ENCODE peak calls at places on chromosome 19, in seven cellular contexts. One of them, this sample, is unnamed.

GRCh38 chr19:42252365-42253244 is 2.3 kb downstream of the ERF start:
- DNase-seq in RWPE1: no peak
- DNase-seq in cardiac fibroblast: peak
- DNase-seq in GM20000: no peak
- DNase-seq in foreskin fibroblast: peak
- DNase-seq in fibroblast of pulmonary artery: peak
- DNase-seq in fibroblast of the aortic adventitia: peak
- DNase-seq in this sample: no peak

GRCh38 chr19:51531349-51532315 is at the start of gene SIGLEC6:
- DNase-seq in GM20000: peak
- DNase-seq in fibroblast of pulmonary artery: no peak
- DNase-seq in foreskin fibroblast: no peak
- DNase-seq in fibroblast of the aortic adventitia: no peak
- DNase-seq in cardiac fibroblast: no peak
- DNase-seq in RWPE1: no peak
- DNase-seq in this sample: peak

GRCh38 chr19:17348700-17349099 is 11.3 kb downstream of the GTPBP3 start:
- DNase-seq in foreskin fibroblast: peak
- DNase-seq in RWPE1: no peak
- DNase-seq in fibroblast of pulmonary artery: peak
- DNase-seq in fibroblast of the aortic adventitia: peak
- DNase-seq in GM20000: no peak
- DNase-seq in cardiac fibroblast: peak
- DNase-seq in this sample: no peak

GRCh38 chr19:5148794-5149190 is 179.9 kb downstream of the KDM4B start:
- DNase-seq in fibroblast of pulmonary artery: no peak
- DNase-seq in cardiac fibroblast: no peak
- DNase-seq in foreskin fibroblast: no peak
- DNase-seq in GM20000: no peak
- DNase-seq in fibroblast of the aortic adventitia: no peak
- DNase-seq in RWPE1: no peak
- DNase-seq in this sample: no peak

GRCh38 chr19:18939922-18940775 is 868 bp downstream of the HOMER3 start:
- DNase-seq in RWPE1: peak
- DNase-seq in fibroblast of pulmonary artery: peak
- DNase-seq in foreskin fibroblast: peak
- DNase-seq in cardiac fibroblast: peak
- DNase-seq in GM20000: peak
- DNase-seq in fibroblast of the aortic adventitia: peak
- DNase-seq in this sample: peak

GRCh38 chr19:46254776-46255175 is 25.2 kb downstream of the IGFL1 start:
- DNase-seq in foreskin fibroblast: no peak
- DNase-seq in RWPE1: peak
- DNase-seq in fibroblast of pulmonary artery: no peak
- DNase-seq in GM20000: no peak
- DNase-seq in cardiac fibroblast: no peak
- DNase-seq in fibroblast of the aortic adventitia: no peak
- DNase-seq in this sample: no peak

GRCh38 chr19:14167594-14168138 is 31.3 kb upstream of the ASF1B start:
- DNase-seq in cardiac fibroblast: no peak
- DNase-seq in RWPE1: no peak
- DNase-seq in foreskin fibroblast: no peak
- DNase-seq in GM20000: no peak
- DNase-seq in fibroblast of pulmonary artery: no peak
- DNase-seq in fibroblast of the aortic adventitia: no peak
- DNase-seq in this sample: no peak

GRCh38 chr19:55426042-55426441 is 17.1 kb downstream of the SHISA7 start:
- DNase-seq in fibroblast of the aortic adventitia: no peak
- DNase-seq in RWPE1: no peak
- DNase-seq in foreskin fibroblast: no peak
- DNase-seq in cardiac fibroblast: no peak
- DNase-seq in GM20000: no peak
- DNase-seq in fibroblast of pulmonary artery: no peak
- DNase-seq in this sample: no peak

GRCh38 chr19:18465964-18466339 is 28.0 kb upstream of the ISYNA1 start:
- DNase-seq in cardiac fibroblast: no peak
- DNase-seq in RWPE1: no peak
- DNase-seq in fibroblast of pulmonary artery: no peak
- DNase-seq in fibroblast of the aortic adventitia: no peak
- DNase-seq in GM20000: no peak
- DNase-seq in foreskin fibroblast: no peak
- DNase-seq in this sample: no peak

GRCh38 chr19:36963262-36963661 is 47.1 kb downstream of the ZNF568 start:
- DNase-seq in GM20000: no peak
- DNase-seq in foreskin fibroblast: no peak
- DNase-seq in cardiac fibroblast: no peak
- DNase-seq in RWPE1: no peak
- DNase-seq in fibroblast of pulmonary artery: no peak
- DNase-seq in fibroblast of the aortic adventitia: no peak
- DNase-seq in this sample: no peak

GRCh38 chr19:43651758-43652545 is 12.3 kb upstream of the CADM4 start:
- DNase-seq in foreskin fibroblast: peak
- DNase-seq in RWPE1: peak
- DNase-seq in fibroblast of pulmonary artery: peak
- DNase-seq in cardiac fibroblast: peak
- DNase-seq in fibroblast of the aortic adventitia: peak
- DNase-seq in GM20000: peak
- DNase-seq in this sample: peak

GRCh38 chr19:50565984-50566903 is 2.0 kb downstream of the LRRC4B start:
- DNase-seq in RWPE1: no peak
- DNase-seq in cardiac fibroblast: no peak
- DNase-seq in foreskin fibroblast: no peak
- DNase-seq in fibroblast of the aortic adventitia: no peak
- DNase-seq in GM20000: peak
- DNase-seq in fibroblast of pulmonary artery: no peak
- DNase-seq in this sample: peak

GRCh38 chr19:46928951-46929350 is 68.2 kb downstream of the ARHGAP35 start:
- DNase-seq in RWPE1: no peak
- DNase-seq in foreskin fibroblast: peak
- DNase-seq in fibroblast of pulmonary artery: no peak
- DNase-seq in cardiac fibroblast: peak
- DNase-seq in fibroblast of the aortic adventitia: peak
- DNase-seq in GM20000: no peak
- DNase-seq in this sample: no peak

GRCh38 chr19:38248421-38248820 is 7.8 kb downstream of the PPP1R14A start:
- DNase-seq in foreskin fibroblast: no peak
- DNase-seq in GM20000: no peak
- DNase-seq in fibroblast of pulmonary artery: no peak
- DNase-seq in fibroblast of the aortic adventitia: no peak
- DNase-seq in RWPE1: no peak
- DNase-seq in cardiac fibroblast: no peak
- DNase-seq in this sample: no peak

GRCh38 chr19:15672580-15673175 is at the start of gene CYP4F12:
- DNase-seq in fibroblast of pulmonary artery: peak
- DNase-seq in RWPE1: peak
- DNase-seq in GM20000: no peak
- DNase-seq in cardiac fibroblast: peak
- DNase-seq in foreskin fibroblast: peak
- DNase-seq in fibroblast of the aortic adventitia: peak
- DNase-seq in this sample: no peak

GRCh38 chr19:6459356-6460098 is at the start of gene SLC25A23:
- DNase-seq in foreskin fibroblast: peak
- DNase-seq in cardiac fibroblast: peak
- DNase-seq in fibroblast of the aortic adventitia: peak
- DNase-seq in fibroblast of pulmonary artery: peak
- DNase-seq in GM20000: peak
- DNase-seq in RWPE1: peak
- DNase-seq in this sample: peak

GRCh38 chr19:5115351-5115750 is 146.4 kb downstream of the KDM4B start:
- DNase-seq in GM20000: no peak
- DNase-seq in cardiac fibroblast: no peak
- DNase-seq in fibroblast of the aortic adventitia: no peak
- DNase-seq in RWPE1: no peak
- DNase-seq in fibroblast of pulmonary artery: no peak
- DNase-seq in foreskin fibroblast: no peak
- DNase-seq in this sample: no peak

GRCh38 chr19:42531313-42531712 is 3.0 kb upstream of the CEACAM1 start:
- DNase-seq in foreskin fibroblast: no peak
- DNase-seq in cardiac fibroblast: no peak
- DNase-seq in fibroblast of the aortic adventitia: no peak
- DNase-seq in GM20000: no peak
- DNase-seq in fibroblast of pulmonary artery: no peak
- DNase-seq in RWPE1: no peak
- DNase-seq in this sample: no peak

GRCh38 chr19:6589711-6590457 is 1.1 kb downstream of the CD70 start:
- DNase-seq in cardiac fibroblast: no peak
- DNase-seq in fibroblast of pulmonary artery: no peak
- DNase-seq in foreskin fibroblast: no peak
- DNase-seq in RWPE1: no peak
- DNase-seq in fibroblast of the aortic adventitia: no peak
- DNase-seq in GM20000: no peak
- DNase-seq in this sample: no peak

GRCh38 chr19:44841255-44841654 is 4.8 kb upstream of the NECTIN2 start:
- DNase-seq in fibroblast of pulmonary artery: no peak
- DNase-seq in RWPE1: no peak
- DNase-seq in GM20000: no peak
- DNase-seq in cardiac fibroblast: no peak
- DNase-seq in foreskin fibroblast: no peak
- DNase-seq in fibroblast of the aortic adventitia: no peak
- DNase-seq in this sample: no peak

DNA sequence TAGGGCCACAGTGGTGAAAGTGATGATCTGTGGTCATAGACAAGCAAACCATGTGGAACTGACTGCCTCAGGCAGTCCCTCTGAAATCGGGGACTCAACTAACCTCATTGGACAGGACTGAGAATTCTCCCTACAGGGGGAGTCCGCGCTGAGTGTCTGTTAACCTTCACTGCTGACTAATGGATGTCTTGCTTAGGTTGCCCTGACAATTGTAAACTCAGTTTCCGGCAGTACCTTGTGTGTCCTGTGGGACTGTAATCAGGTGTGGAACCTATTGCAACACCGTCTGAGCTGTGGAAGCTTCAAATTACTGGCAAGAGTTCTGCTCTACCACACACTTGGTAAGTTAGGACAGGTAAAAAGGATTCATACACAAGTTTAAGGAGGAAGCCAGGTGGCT is 21.8 kb downstream of the ZNF77 start:
- DNase-seq in foreskin fibroblast: peak
- DNase-seq in fibroblast of pulmonary artery: peak
- DNase-seq in GM20000: no peak
- DNase-seq in RWPE1: no peak
- DNase-seq in cardiac fibroblast: no peak
- DNase-seq in fibroblast of the aortic adventitia: no peak
- DNase-seq in this sample: no peak
- TF ChIP-seq CTCF in foreskin fibroblast: no peak
- TF ChIP-seq CTCF in fibroblast of pulmonary artery: no peak
- TF ChIP-seq CTCF in GM20000: no peak
- TF ChIP-seq CTCF in RWPE1: no peak
- TF ChIP-seq CTCF in cardiac fibroblast: no peak
- TF ChIP-seq CTCF in fibroblast of the aortic adventitia: no peak
- TF ChIP-seq CTCF in this sample: no peak

DNA sequence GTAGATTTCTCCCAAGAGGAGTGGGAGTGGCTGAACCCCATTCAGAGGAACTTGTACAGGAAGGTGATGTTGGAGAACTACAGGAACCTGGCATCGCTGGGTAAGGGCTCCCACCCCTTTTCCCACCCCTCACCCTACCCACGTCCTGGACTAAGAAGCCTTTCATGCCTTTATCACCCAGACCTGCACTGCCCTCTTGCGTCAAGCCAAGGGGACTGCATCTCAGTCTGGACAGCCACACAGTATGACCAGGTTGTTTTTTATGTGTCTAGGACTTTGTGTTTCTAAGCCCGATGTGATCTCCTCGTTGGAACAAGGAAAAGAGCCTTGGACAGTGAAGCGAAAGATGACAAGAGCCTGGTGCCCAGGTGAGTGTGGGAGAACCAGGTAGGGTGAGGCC is 8.8 kb downstream of the ZFP28 start:
- DNase-seq in foreskin fibroblast: no peak
- DNase-seq in fibroblast of the aortic adventitia: no peak
- DNase-seq in cardiac fibroblast: no peak
- DNase-seq in fibroblast of pulmonary artery: no peak
- DNase-seq in RWPE1: no peak
- DNase-seq in GM20000: no peak
- DNase-seq in this sample: no peak
- TF ChIP-seq CTCF in foreskin fibroblast: no peak
- TF ChIP-seq CTCF in fibroblast of the aortic adventitia: no peak
- TF ChIP-seq CTCF in cardiac fibroblast: peak
- TF ChIP-seq CTCF in fibroblast of pulmonary artery: no peak
- TF ChIP-seq CTCF in RWPE1: no peak
- TF ChIP-seq CTCF in GM20000: no peak
- TF ChIP-seq CTCF in this sample: peak

GRCh38 chr19:32881766-32882165 is 12.2 kb upstream of the SLC7A9 start:
- DNase-seq in RWPE1: no peak
- DNase-seq in foreskin fibroblast: no peak
- DNase-seq in cardiac fibroblast: no peak
- DNase-seq in fibroblast of pulmonary artery: no peak
- DNase-seq in fibroblast of the aortic adventitia: no peak
- DNase-seq in GM20000: peak
- DNase-seq in this sample: peak
- TF ChIP-seq CTCF in RWPE1: no peak
- TF ChIP-seq CTCF in foreskin fibroblast: no peak
- TF ChIP-seq CTCF in cardiac fibroblast: no peak
- TF ChIP-seq CTCF in fibroblast of pulmonary artery: no peak
- TF ChIP-seq CTCF in fibroblast of the aortic adventitia: no peak
- TF ChIP-seq CTCF in GM20000: no peak
- TF ChIP-seq CTCF in this sample: no peak

GRCh38 chr19:49453757-49454248 is 778 bp downstream of the ALDH16A1 start:
- DNase-seq in fibroblast of pulmonary artery: no peak
- DNase-seq in cardiac fibroblast: no peak
- DNase-seq in RWPE1: no peak
- DNase-seq in fibroblast of the aortic adventitia: no peak
- DNase-seq in GM20000: peak
- DNase-seq in foreskin fibroblast: no peak
- DNase-seq in this sample: peak
- TF ChIP-seq CTCF in fibroblast of pulmonary artery: no peak
- TF ChIP-seq CTCF in cardiac fibroblast: no peak
- TF ChIP-seq CTCF in RWPE1: no peak
- TF ChIP-seq CTCF in fibroblast of the aortic adventitia: no peak
- TF ChIP-seq CTCF in GM20000: no peak
- TF ChIP-seq CTCF in foreskin fibroblast: no peak
- TF ChIP-seq CTCF in this sample: no peak

GRCh38 chr19:30406220-30406944 is 34.2 kb downstream of the ZNF536 start:
- DNase-seq in fibroblast of pulmonary artery: no peak
- DNase-seq in cardiac fibroblast: no peak
- DNase-seq in fibroblast of the aortic adventitia: no peak
- DNase-seq in foreskin fibroblast: peak
- DNase-seq in RWPE1: no peak
- DNase-seq in GM20000: peak
- DNase-seq in this sample: peak
- TF ChIP-seq CTCF in fibroblast of pulmonary artery: no peak
- TF ChIP-seq CTCF in cardiac fibroblast: no peak
- TF ChIP-seq CTCF in fibroblast of the aortic adventitia: no peak
- TF ChIP-seq CTCF in foreskin fibroblast: peak
- TF ChIP-seq CTCF in RWPE1: no peak
- TF ChIP-seq CTCF in GM20000: peak
- TF ChIP-seq CTCF in this sample: peak

This sample was measured in GM13977.